ENCODE peak calls at places on chromosomes 6 and 20, in seven cellular contexts. O is CD8-positive, alpha-beta T cell; P is colonic mucosa; Z is dorsolateral prefrontal cortex; E is prostate gland; C is cardiac fibroblast; T is stomach. R is an unnamed sample.

GRCh38 chr6:121510568-121511177 is 75.2 kb downstream of the GJA1 start:
- DNase-seq in O (no peak), P (no peak), Z (no peak), E (peak; percentile 19), C (peak; percentile 68), T (no peak), R (no peak)

GRCh38 chr6:105994522-105995402 is 91.4 kb upstream of the PRDM1 start:
- DNase-seq in O (no peak), P (peak; percentile 68), Z (no peak), E (peak; percentile 33), C (peak; percentile 76), T (peak; percentile 57), R (peak; percentile 75)

GRCh38 chr20:20520776-20521175 is 152.9 kb downstream of the INSM1 start:
- DNase-seq in O (no peak), P (no peak), Z (no peak), E (no peak), C (peak; percentile 65), T (no peak), R (peak; percentile 71)

GRCh38 chr6:138203315-138203714 is 15.0 kb downstream of the PBOV1 start:
- DNase-seq in O (no peak), P (no peak), Z (no peak), E (no peak), C (no peak), T (no peak), R (no peak)

GRCh38 chr6:63527658-63528514 is 44.4 kb upstream of the LOC128125822 start:
- DNase-seq in O (no peak), P (peak; percentile 88), Z (no peak), E (peak; percentile 77), C (peak; percentile 98), T (peak; percentile 93), R (peak; percentile 85)

GRCh38 chr20:13900506-13900905 is 89.9 kb downstream of the SEL1L2 start:
- DNase-seq in O (no peak), P (no peak), Z (no peak), E (no peak), C (no peak), T (no peak), R (no peak)

GRCh38 chr20:54156981-54157835 is 16.6 kb downstream of the CYP24A1 start:
- DNase-seq in O (no peak), P (no peak), Z (no peak), E (no peak), C (no peak), T (no peak), R (no peak)

GRCh38 chr6:14921170-14921569 is 324.7 kb upstream of the JARID2 start:
- DNase-seq in O (no peak), P (peak; percentile 32), Z (no peak), E (no peak), C (no peak), T (peak; percentile 34), R (no peak)

GRCh38 chr6:148021715-148022114 is 320.9 kb upstream of the SASH1 start:
- DNase-seq in O (no peak), P (peak; percentile 27), Z (no peak), E (no peak), C (no peak), T (no peak), R (no peak)

DNA sequence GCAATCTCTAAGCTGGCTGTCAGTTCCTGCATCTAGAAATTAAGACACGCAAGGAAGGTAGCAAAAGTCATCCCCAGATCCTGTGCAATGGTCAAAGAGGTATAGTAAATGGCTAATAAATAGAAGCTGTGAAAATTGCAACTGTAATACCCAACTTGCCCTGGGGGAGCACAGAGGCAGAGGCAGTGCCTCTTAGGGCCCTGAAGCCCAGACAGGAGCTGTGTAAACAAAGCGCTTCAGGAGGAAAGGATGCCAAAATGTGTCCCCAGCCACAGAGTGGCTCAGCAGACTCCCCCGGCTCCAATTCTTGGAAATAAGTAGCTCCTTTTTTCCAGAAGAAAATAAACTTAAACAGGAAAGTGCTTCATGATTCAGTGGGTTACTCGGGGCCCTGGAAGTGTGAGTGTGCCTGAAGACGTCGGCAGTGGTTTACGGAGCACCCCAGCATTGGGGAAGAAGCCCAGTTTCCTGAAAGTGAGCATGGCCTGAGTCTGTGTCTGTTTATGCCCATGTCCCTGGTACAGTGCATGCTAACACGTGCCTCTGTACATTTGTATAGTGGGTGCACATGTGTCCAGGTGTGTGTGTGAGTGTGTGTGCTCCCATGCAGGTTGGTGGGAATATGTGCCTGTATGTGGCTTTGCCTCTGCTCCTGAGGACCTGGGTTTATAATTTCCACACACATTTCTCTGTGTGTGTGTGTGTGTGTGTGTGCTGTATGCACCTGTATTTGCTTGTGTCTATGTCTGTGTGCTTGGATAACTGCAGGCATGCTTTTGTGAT is 246.7 kb downstream of the MAFB start:
- DNase-seq in O (no peak), P (no peak), Z (no peak), E (no peak), C (peak; percentile 4), T (no peak), R (no peak)
- TF ChIP-seq CTCF in O (no peak), P (no peak), Z (no peak), E (no peak), C (no peak), T (no peak), R (no peak)

DNA sequence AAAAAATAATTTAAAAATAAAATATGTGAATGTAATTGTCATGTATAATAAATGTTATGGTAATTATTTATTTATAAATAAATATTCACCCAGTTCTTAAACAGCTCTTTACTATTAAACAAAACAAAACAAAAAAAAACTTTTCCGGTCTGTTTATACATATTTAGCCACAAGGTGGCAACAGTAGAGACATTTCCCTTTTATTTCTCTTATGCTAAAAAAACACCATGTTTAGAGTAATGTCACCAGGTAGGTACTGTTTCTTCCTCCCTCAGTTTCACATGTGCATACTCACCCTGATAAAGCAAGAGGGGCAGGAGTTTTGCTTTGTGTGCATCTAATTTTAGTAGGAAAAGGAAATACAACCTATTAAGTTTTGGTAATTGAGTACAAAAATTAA is 610.4 kb upstream of the IMPG1 start:
- DNase-seq in O (no peak), P (no peak), Z (no peak), E (no peak), C (peak; percentile 43), T (no peak), R (peak; percentile 11)
- TF ChIP-seq CTCF in O (no peak), P (peak; percentile 39), Z (peak; percentile 56), E (no peak), C (peak; percentile 34), T (no peak), R (peak; percentile 80)

DNA sequence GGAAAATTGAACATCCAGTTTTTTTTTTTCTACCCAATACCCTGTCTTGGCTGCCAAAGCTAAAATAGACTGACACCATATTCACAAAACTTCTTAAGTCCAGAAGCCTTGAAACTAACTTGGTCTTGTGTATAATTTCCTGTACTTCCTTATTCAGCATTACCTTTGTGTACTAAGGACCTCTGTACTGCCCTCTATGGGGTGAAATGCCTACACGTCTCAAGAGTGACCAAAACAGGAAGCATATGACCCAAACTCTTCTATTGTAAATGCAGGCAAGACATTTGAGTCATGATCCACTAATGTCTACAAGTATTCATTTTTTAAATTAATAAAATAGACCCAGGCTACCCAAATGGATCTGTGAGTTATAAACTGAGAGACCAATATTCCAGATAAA is 50.4 kb downstream of the HMGCLL1 start:
- DNase-seq in O (no peak), P (peak; percentile 18), Z (no peak), E (no peak), C (peak; percentile 53), T (no peak), R (peak; percentile 2)
- TF ChIP-seq CTCF in O (no peak), P (peak; percentile 17), Z (no peak), E (no peak), C (peak; percentile 26), T (no peak), R (peak; percentile 29)

GRCh38 chr6:110617057-110617456 is 140.6 kb upstream of the SLC22A16 start:
- DNase-seq in O (no peak), P (no peak), Z (no peak), E (no peak), C (no peak), T (no peak), R (no peak)

GRCh38 chr6:110621061-110621460 is 144.6 kb upstream of the SLC22A16 start:
- DNase-seq in O (no peak), P (no peak), Z (no peak), E (no peak), C (no peak), T (no peak), R (no peak)

GRCh38 chr6:110619275-110619908 is 143.0 kb upstream of the SLC22A16 start:
- DNase-seq in O (no peak), P (no peak), Z (no peak), E (no peak), C (no peak), T (no peak), R (no peak)

GRCh38 chr6:110620065-110620464 is 143.7 kb upstream of the SLC22A16 start:
- DNase-seq in O (no peak), P (no peak), Z (no peak), E (no peak), C (no peak), T (no peak), R (no peak)

GRCh38 chr6:110618591-110619267 is 142.3 kb upstream of the SLC22A16 start:
- DNase-seq in O (no peak), P (no peak), Z (no peak), E (peak; percentile 19), C (peak; percentile 8), T (no peak), R (peak; percentile 21)
- TF ChIP-seq CTCF in O (no peak), P (peak; percentile 28), Z (peak; percentile 28), E (no peak), C (peak; percentile 13), T (no peak), R (peak; percentile 53)

DNA sequence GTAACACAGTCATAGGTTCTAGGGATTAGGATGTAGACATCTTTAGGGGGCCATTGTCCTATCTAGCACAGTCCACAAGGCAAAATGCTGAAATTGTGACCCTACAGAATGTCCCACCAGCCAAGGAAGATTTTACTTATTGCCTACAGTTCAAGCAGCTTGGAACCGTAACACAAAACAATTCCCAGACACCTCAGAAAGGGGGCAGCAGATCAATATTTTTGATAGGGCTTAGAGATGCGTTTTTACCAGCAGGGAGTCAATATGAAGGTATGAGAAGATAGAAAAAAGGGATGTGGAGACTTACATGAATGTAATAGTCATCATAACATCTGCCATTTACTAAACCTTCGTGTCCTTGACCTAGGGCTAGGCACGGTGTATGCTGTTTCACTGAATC is 81.0 kb downstream of the TMEM170B start:
- DNase-seq in O (no peak), P (no peak), Z (no peak), E (no peak), C (peak; percentile 48), T (no peak), R (no peak)
- TF ChIP-seq CTCF in O (no peak), P (no peak), Z (peak; percentile 17), E (no peak), C (peak; percentile 32), T (no peak), R (peak; percentile 64)

GRCh38 chr6:6007311-6008113 is 787 bp upstream of the NRN1 start:
- DNase-seq in O (no peak), P (no peak), Z (peak; percentile 56), E (no peak), C (no peak), T (no peak), R (no peak)
- TF ChIP-seq CTCF in O (peak; percentile 31), P (no peak), Z (no peak), E (no peak), C (no peak), T (no peak), R (no peak)

GRCh38 chr6:155335265-155335664 is 21.0 kb upstream of the TFB1M start:
- DNase-seq in O (no peak), P (no peak), Z (no peak), E (no peak), C (no peak), T (no peak), R (no peak)

GRCh38 chr6:155344341-155345006 is 30.2 kb upstream of the TFB1M start:
- DNase-seq in O (no peak), P (no peak), Z (no peak), E (no peak), C (no peak), T (no peak), R (no peak)

GRCh38 chr6:155341130-155341828 is 27.0 kb upstream of the TFB1M start:
- DNase-seq in O (no peak), P (no peak), Z (no peak), E (no peak), C (peak; percentile 90), T (no peak), R (peak; percentile 89)

GRCh38 chr6:155340464-155341129 is 26.3 kb upstream of the TFB1M start:
- DNase-seq in O (no peak), P (no peak), Z (no peak), E (no peak), C (peak; percentile 88), T (no peak), R (peak; percentile 78)
- TF ChIP-seq CTCF in O (no peak), P (no peak), Z (no peak), E (no peak), C (peak; percentile 78), T (no peak), R (peak; percentile 77)

R was measured in HFFc6.